ENCODE peak calls at places on chromosome 14, in nine cellular contexts. X, J, F, M, L, O, W, K and B are unnamed samples.

GRCh38 chr14:54650331-54651017 is 83.5 kb downstream of the SAMD4A start:
- DNase-seq in X (no peak), J (peak), F (no peak), M (no peak), L (no peak), O (peak), W (no peak), K (no peak), B (peak)

GRCh38 chr14:40417777-40418401 is 985.7 kb upstream of the FBXO33 start:
- DNase-seq in X (peak), J (no peak), F (no peak), M (no peak), L (peak), O (no peak), W (peak), K (no peak), B (peak)

GRCh38 chr14:89489796-89490506 is 72.9 kb upstream of the FOXN3 start:
- DNase-seq in X (no peak), J (no peak), F (no peak), M (no peak), L (no peak), O (no peak), W (no peak), K (no peak), B (no peak)

GRCh38 chr14:74628418-74628817 is 16.4 kb upstream of the LTBP2 start:
- DNase-seq in X (no peak), J (no peak), F (no peak), M (no peak), L (no peak), O (no peak), W (no peak), K (no peak), B (no peak)

GRCh38 chr14:103624860-103625259 is 4.2 kb upstream of the KLC1 start:
- DNase-seq in X (peak), J (peak), F (no peak), M (no peak), L (no peak), O (peak), W (peak), K (no peak), B (peak)

GRCh38 chr14:90545966-90546751 is 149.3 kb downstream of the CALM1 start:
- DNase-seq in X (peak), J (no peak), F (no peak), M (no peak), L (no peak), O (peak), W (no peak), K (no peak), B (no peak)

GRCh38 chr14:38138581-38139138 is 69.0 kb upstream of the SSTR1 start:
- DNase-seq in X (no peak), J (no peak), F (no peak), M (no peak), L (no peak), O (no peak), W (no peak), K (no peak), B (no peak)

GRCh38 chr14:75334191-75335051 is 55.8 kb downstream of the FOS start:
- DNase-seq in X (no peak), J (no peak), F (no peak), M (peak), L (no peak), O (peak), W (no peak), K (no peak), B (no peak)

GRCh38 chr14:54135804-54136280 is 179.2 kb upstream of the BMP4 start:
- DNase-seq in X (no peak), J (no peak), F (no peak), M (no peak), L (no peak), O (no peak), W (no peak), K (no peak), B (no peak)

GRCh38 chr14:92922155-92922735 is 705 bp upstream of the CHGA start:
- DNase-seq in X (no peak), J (no peak), F (no peak), M (no peak), L (no peak), O (no peak), W (no peak), K (no peak), B (no peak)

GRCh38 chr14:105883066-105884005 is 357.0 kb downstream of the TMEM121 start:
- DNase-seq in X (no peak), J (no peak), F (no peak), M (peak), L (no peak), O (peak), W (no peak), K (no peak), B (no peak)

GRCh38 chr14:96754845-96755184 is 42.4 kb upstream of the VRK1 start:
- DNase-seq in X (no peak), J (no peak), F (no peak), M (no peak), L (no peak), O (no peak), W (no peak), K (no peak), B (no peak)

GRCh38 chr14:50333010-50333409 is 20.9 kb downstream of the DMAC2L start:
- DNase-seq in X (no peak), J (no peak), F (peak), M (no peak), L (no peak), O (no peak), W (no peak), K (no peak), B (peak)

GRCh38 chr14:57547131-57547530 is 53.5 kb upstream of the CCDC198 start:
- DNase-seq in X (no peak), J (no peak), F (no peak), M (no peak), L (no peak), O (no peak), W (no peak), K (no peak), B (no peak)

GRCh38 chr14:30443368-30444007 is 115.5 kb upstream of the G2E3 start:
- DNase-seq in X (peak), J (no peak), F (no peak), M (no peak), L (no peak), O (no peak), W (peak), K (no peak), B (peak)

GRCh38 chr14:91128699-91129098 is 14.8 kb downstream of the DGLUCY start:
- DNase-seq in X (no peak), J (no peak), F (no peak), M (no peak), L (no peak), O (no peak), W (no peak), K (no peak), B (no peak)

GRCh38 chr14:106831322-106831720 is 1304.9 kb downstream of the TMEM121 start:
- DNase-seq in X (peak), J (no peak), F (no peak), M (peak), L (no peak), O (no peak), W (no peak), K (no peak), B (no peak)

GRCh38 chr14:29463727-29464370 is 463.8 kb downstream of the PRKD1 start:
- DNase-seq in X (no peak), J (no peak), F (no peak), M (no peak), L (no peak), O (no peak), W (no peak), K (no peak), B (peak)

GRCh38 chr14:66857867-66858266 is 331.4 kb upstream of the GARIN2 start:
- DNase-seq in X (no peak), J (no peak), F (no peak), M (no peak), L (no peak), O (no peak), W (no peak), K (no peak), B (no peak)

GRCh38 chr14:72013606-72014129 is 81.4 kb downstream of the RGS6 start:
- DNase-seq in X (no peak), J (no peak), F (no peak), M (no peak), L (no peak), O (no peak), W (no peak), K (no peak), B (no peak)

GRCh38 chr14:65280653-65281052 is 131.9 kb upstream of the FUT8 start:
- DNase-seq in X (no peak), J (no peak), F (no peak), M (no peak), L (no peak), O (no peak), W (no peak), K (no peak), B (no peak)

GRCh38 chr14:94514351-94514750 is 5.1 kb upstream of the SERPINA12 start:
- DNase-seq in X (no peak), J (no peak), F (no peak), M (no peak), L (no peak), O (no peak), W (no peak), K (no peak), B (no peak)

GRCh38 chr14:104972301-104973211 is 5.6 kb downstream of the AHNAK2 start:
- DNase-seq in X (no peak), J (peak), F (no peak), M (no peak), L (no peak), O (peak), W (peak), K (no peak), B (no peak)

GRCh38 chr14:89367449-89368120 is 49.4 kb downstream of the FOXN3 start:
- DNase-seq in X (no peak), J (peak), F (no peak), M (no peak), L (no peak), O (no peak), W (no peak), K (no peak), B (no peak)

GRCh38 chr14:42671636-42672035 is 1065.0 kb downstream of the LRFN5 start:
- DNase-seq in X (no peak), J (no peak), F (no peak), M (no peak), L (no peak), O (no peak), W (no peak), K (no peak), B (peak)

GRCh38 chr14:60865378-60866127 is 115.3 kb downstream of the TRMT5 start:
- DNase-seq in X (no peak), J (no peak), F (no peak), M (no peak), L (no peak), O (no peak), W (no peak), K (no peak), B (peak)

GRCh38 chr14:30243805-30244204 is 315.2 kb upstream of the G2E3 start:
- DNase-seq in X (no peak), J (no peak), F (peak), M (no peak), L (no peak), O (no peak), W (no peak), K (peak), B (peak)

GRCh38 chr14:63922696-63923421 is 70.1 kb downstream of the SYNE2 start:
- DNase-seq in X (no peak), J (peak), F (no peak), M (no peak), L (no peak), O (no peak), W (peak), K (no peak), B (peak)

GRCh38 chr14:88729159-88729558 is 63.6 kb downstream of the EML5 start:
- DNase-seq in X (peak), J (no peak), F (no peak), M (no peak), L (no peak), O (no peak), W (no peak), K (no peak), B (no peak)

GRCh38 chr14:68203871-68204270 is 384.3 kb downstream of the RAD51B start:
- DNase-seq in X (no peak), J (no peak), F (no peak), M (no peak), L (no peak), O (no peak), W (no peak), K (no peak), B (no peak)

GRCh38 chr14:68198713-68199464 is 379.3 kb downstream of the RAD51B start:
- DNase-seq in X (no peak), J (no peak), F (no peak), M (no peak), L (no peak), O (no peak), W (no peak), K (no peak), B (peak)

GRCh38 chr14:68195126-68195525 is 375.5 kb downstream of the RAD51B start:
- DNase-seq in X (no peak), J (no peak), F (no peak), M (no peak), L (no peak), O (no peak), W (peak), K (no peak), B (no peak)

GRCh38 chr14:68193970-68194634 is 374.5 kb downstream of the RAD51B start:
- DNase-seq in X (no peak), J (no peak), F (no peak), M (no peak), L (no peak), O (no peak), W (peak), K (no peak), B (peak)

GRCh38 chr14:68199465-68200145 is 380.0 kb downstream of the RAD51B start:
- DNase-seq in X (no peak), J (no peak), F (no peak), M (no peak), L (peak), O (no peak), W (no peak), K (no peak), B (peak)
- TF ChIP-seq CTCF in X (no peak), J (no peak), F (no peak), M (no peak), L (no peak), O (no peak), W (no peak), K (no peak), B (peak)

GRCh38 chr14:32536175-32536574 is 207.1 kb downstream of the AKAP6 start:
- DNase-seq in X (no peak), J (no peak), F (no peak), M (no peak), L (no peak), O (no peak), W (no peak), K (no peak), B (no peak)
- TF ChIP-seq CTCF in X (no peak), J (no peak), F (no peak), M (no peak), L (no peak), O (no peak), W (no peak), K (no peak), B (no peak)

DNA sequence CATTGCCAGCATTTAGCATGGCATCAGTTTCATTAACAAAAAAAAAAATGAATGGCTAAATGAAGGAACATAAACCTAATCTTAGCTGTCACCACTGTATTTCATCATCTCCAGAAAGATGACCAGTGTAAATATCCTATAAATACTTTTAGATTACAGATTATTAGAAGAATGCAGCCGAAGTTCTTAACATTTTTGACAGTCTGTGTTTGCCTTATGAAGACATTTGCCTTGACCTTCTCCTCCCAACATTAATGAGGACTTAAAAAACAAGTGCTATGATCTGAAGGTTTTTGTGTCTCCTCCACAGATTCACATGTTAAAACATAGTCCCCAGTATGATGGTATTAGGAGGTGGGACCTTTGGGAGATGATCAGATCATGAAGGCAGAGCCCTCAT is 253.0 kb downstream of the SNAPC1 start:
- DNase-seq in X (no peak), J (no peak), F (peak), M (no peak), L (no peak), O (no peak), W (no peak), K (no peak), B (peak)
- TF ChIP-seq CTCF in X (no peak), J (no peak), F (no peak), M (no peak), L (no peak), O (no peak), W (no peak), K (no peak), B (no peak)

DNA sequence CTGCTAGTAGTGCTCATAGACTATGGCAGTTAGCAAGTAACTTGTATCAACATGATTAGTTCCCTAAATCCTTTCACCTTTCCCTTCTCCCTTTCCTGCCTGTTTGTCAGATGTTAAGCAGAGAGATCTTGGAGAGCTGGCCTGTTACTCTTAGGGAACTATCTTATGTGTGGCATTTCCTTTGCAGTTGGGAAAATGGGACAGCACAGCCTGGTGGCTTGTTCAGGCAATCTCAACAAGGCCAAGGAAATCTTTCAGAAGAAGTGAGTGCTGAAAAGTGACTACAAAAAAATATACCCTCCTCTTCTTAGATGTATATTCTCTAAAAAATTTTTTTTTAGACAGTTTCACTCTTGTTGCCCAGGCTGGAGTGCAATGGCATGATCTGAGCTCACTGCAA is 7.4 kb downstream of the PARP2 start:
- DNase-seq in X (no peak), J (no peak), F (no peak), M (no peak), L (no peak), O (no peak), W (no peak), K (no peak), B (peak)
- TF ChIP-seq CTCF in X (peak), J (no peak), F (peak), M (no peak), L (peak), O (no peak), W (no peak), K (peak), B (peak)

DNA sequence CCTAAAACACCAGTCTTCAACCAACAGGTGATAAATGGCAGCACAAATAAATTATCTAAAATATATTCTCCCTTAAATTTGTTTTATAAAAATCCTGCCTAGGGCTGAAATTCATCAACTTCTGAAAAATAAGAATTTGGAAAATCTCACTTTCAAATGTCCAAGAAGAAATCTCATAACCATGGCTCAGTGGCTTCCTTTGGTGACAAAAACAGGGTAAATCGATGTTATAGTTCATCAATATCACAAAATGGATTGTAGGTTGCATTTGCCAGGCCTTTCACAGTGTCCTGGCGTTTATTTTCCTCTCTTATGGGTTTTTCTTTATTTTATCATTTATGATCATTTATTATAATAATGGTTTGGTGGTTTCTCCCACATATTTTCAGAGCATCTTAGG is 103.0 kb downstream of the PTGER2 start:
- DNase-seq in X (no peak), J (no peak), F (no peak), M (no peak), L (no peak), O (no peak), W (no peak), K (no peak), B (no peak)
- TF ChIP-seq CTCF in X (no peak), J (no peak), F (no peak), M (no peak), L (no peak), O (no peak), W (no peak), K (peak), B (no peak)

GRCh38 chr14:100147181-100147631 is 12.2 kb downstream of the DEGS2 start:
- DNase-seq in X (peak), J (no peak), F (no peak), M (peak), L (no peak), O (no peak), W (no peak), K (no peak), B (no peak)
- TF ChIP-seq CTCF in X (no peak), J (no peak), F (no peak), M (no peak), L (no peak), O (no peak), W (no peak), K (no peak), B (no peak)

GRCh38 chr14:34496007-34496678 is 34.1 kb upstream of the SPTSSA start:
- DNase-seq in X (no peak), J (no peak), F (no peak), M (no peak), L (no peak), O (peak), W (no peak), K (no peak), B (peak)

GRCh38 chr14:34496679-34497513 is 34.9 kb upstream of the SPTSSA start:
- DNase-seq in X (peak), J (peak), F (peak), M (no peak), L (peak), O (peak), W (peak), K (peak), B (peak)

GRCh38 chr14:34501004-34501580 is 38.4 kb downstream of the EAPP start:
- DNase-seq in X (no peak), J (no peak), F (no peak), M (no peak), L (no peak), O (no peak), W (no peak), K (no peak), B (no peak)

GRCh38 chr14:34501997-34502396 is 37.5 kb downstream of the EAPP start:
- DNase-seq in X (no peak), J (no peak), F (no peak), M (no peak), L (no peak), O (no peak), W (no peak), K (no peak), B (peak)

GRCh38 chr14:34498684-34499412 is 36.8 kb upstream of the SPTSSA start:
- DNase-seq in X (peak), J (peak), F (no peak), M (no peak), L (no peak), O (no peak), W (no peak), K (no peak), B (peak)
- TF ChIP-seq CTCF in X (peak), J (peak), F (no peak), M (no peak), L (peak), O (peak), W (peak), K (peak), B (peak)